ENCODE peak calls at places on chromosomes 12 and 14, in nine cellular contexts. B is C1 segment of cervical spinal cord, H is HTR-8/SVneo, S is foreskin fibroblast, X is HFF-Myc, D is anterior cingulate cortex, I is GM03348, G is HS-27A, Z is iPS DF 19.7. E is an unnamed sample.
A peak's percentile ranks its signal among the peaks of the same experiment; 100 is the strongest.

GRCh38 chr14:54435500-54435981 is 5.6 kb downstream of the CNIH1 start:
- DNase-seq in B (no peak), H (peak; percentile 53), S (peak; percentile 34), X (no peak), D (no peak), I (peak; percentile 29), G (no peak), Z (no peak), E (no peak)

GRCh38 chr14:50792058-50792477 is 38.9 kb downstream of the NIN start:
- DNase-seq in B (no peak), H (no peak), S (no peak), X (no peak), D (no peak), I (no peak), G (no peak), Z (no peak), E (no peak)

GRCh38 chr12:80777587-80777986 is 60.9 kb downstream of the MYF5 start:
- DNase-seq in B (no peak), H (no peak), S (peak; percentile 22), X (no peak), D (no peak), I (no peak), G (no peak), Z (no peak), E (no peak)

GRCh38 chr14:99564256-99564902 is 39.6 kb downstream of the CCDC85C start:
- DNase-seq in B (no peak), H (no peak), S (peak; percentile 72), X (no peak), D (no peak), I (peak; percentile 30), G (peak; percentile 48), Z (no peak), E (no peak)

GRCh38 chr12:27277846-27278260 is 33.8 kb downstream of the STK38L start:
- DNase-seq in B (no peak), H (peak; percentile 18), S (peak; percentile 30), X (peak; percentile 85), D (no peak), I (peak; percentile 73), G (peak; percentile 80), Z (peak; percentile 9), E (peak; percentile 60)

GRCh38 chr14:106694638-106695393 is 1168.4 kb downstream of the TMEM121 start:
- DNase-seq in B (no peak), H (no peak), S (no peak), X (no peak), D (no peak), I (no peak), G (no peak), Z (no peak), E (no peak)

GRCh38 chr12:132166093-132166492 is 21.8 kb downstream of the NOC4L start:
- DNase-seq in B (no peak), H (no peak), S (no peak), X (no peak), D (no peak), I (no peak), G (no peak), Z (no peak), E (no peak)

GRCh38 chr14:90388437-90388836 is 8.4 kb upstream of the CALM1 start:
- DNase-seq in B (no peak), H (peak; percentile 76), S (peak; percentile 87), X (peak; percentile 63), D (no peak), I (peak; percentile 48), G (no peak), Z (no peak), E (peak; percentile 57)

GRCh38 chr14:104253223-104253822 is 114.9 kb downstream of the KIF26A start:
- DNase-seq in B (no peak), H (no peak), S (no peak), X (no peak), D (no peak), I (no peak), G (no peak), Z (no peak), E (peak; percentile 22)

GRCh38 chr12:88227871-88228270 is 85.8 kb downstream of the TMTC3 start:
- DNase-seq in B (no peak), H (no peak), S (no peak), X (no peak), D (no peak), I (no peak), G (no peak), Z (no peak), E (no peak)

GRCh38 chr12:5783274-5783920 is 161.7 kb downstream of the ANO2 start:
- DNase-seq in B (no peak), H (no peak), S (no peak), X (no peak), D (no peak), I (no peak), G (no peak), Z (no peak), E (no peak)

GRCh38 chr12:90174198-90174510 is 465.5 kb upstream of the ATP2B1 start:
- DNase-seq in B (no peak), H (no peak), S (no peak), X (no peak), D (no peak), I (no peak), G (no peak), Z (no peak), E (no peak)

GRCh38 chr12:132146772-132147422 is 2.6 kb downstream of the NOC4L start:
- DNase-seq in B (no peak), H (no peak), S (no peak), X (no peak), D (no peak), I (no peak), G (no peak), Z (no peak), E (no peak)

GRCh38 chr12:89286506-89286905 is 65.8 kb downstream of the DUSP6 start:
- DNase-seq in B (no peak), H (no peak), S (no peak), X (no peak), D (no peak), I (no peak), G (no peak), Z (no peak), E (no peak)

GRCh38 chr14:60649815-60650381 is 621 bp upstream of the SIX1 start:
- DNase-seq in B (no peak), H (peak; percentile 87), S (peak; percentile 80), X (no peak), D (no peak), I (peak; percentile 19), G (no peak), Z (no peak), E (peak; percentile 10)

GRCh38 chr12:88266851-88267360 is 124.8 kb downstream of the TMTC3 start:
- DNase-seq in B (no peak), H (no peak), S (peak; percentile 21), X (peak; percentile 35), D (no peak), I (no peak), G (no peak), Z (no peak), E (no peak)

GRCh38 chr14:91038439-91038838 is 22.0 kb downstream of the RPS6KA5 start:
- DNase-seq in B (no peak), H (no peak), S (peak; percentile 20), X (no peak), D (no peak), I (peak; percentile 72), G (no peak), Z (no peak), E (peak; percentile 58)

GRCh38 chr12:131773582-131774221 is 54.5 kb upstream of the MMP17 start:
- DNase-seq in B (no peak), H (no peak), S (no peak), X (no peak), D (no peak), I (no peak), G (no peak), Z (no peak), E (no peak)